ENCODE peak calls at places on chromosomes 7 and 10, in five cellular contexts. J, Y, A, X and M are unnamed samples.

GRCh38 chr7:19404912-19405329 is 259.7 kb upstream of the FERD3L start:
- DNase-seq in Y (peak), J (no peak), X (peak), A (no peak), M (no peak)

GRCh38 chr10:118501637-118502440 is 93.6 kb downstream of the PRLHR start:
- DNase-seq in J (no peak), Y (peak), X (no peak), A (no peak), M (no peak)

GRCh38 chr7:107212719-107213118 is 43.9 kb downstream of the HBP1 start:
- DNase-seq in A (no peak), X (no peak), J (no peak), Y (no peak), M (no peak)

GRCh38 chr7:37908221-37908788 is 8.3 kb downstream of the SFRP4 start:
- DNase-seq in J (no peak), Y (peak), X (no peak), A (no peak), M (no peak)

GRCh38 chr10:112584276-112584675 is 137.3 kb downstream of the VTI1A start:
- DNase-seq in J (no peak), X (no peak), Y (peak), A (no peak), M (no peak)

GRCh38 chr10:26860026-26860541 is 674 bp downstream of the ABI1 start:
- DNase-seq in X (peak), A (peak), J (peak), Y (peak), M (peak)

GRCh38 chr10:23070819-23071218 is 24.6 kb upstream of the MSRB2 start:
- DNase-seq in J (no peak), Y (no peak), X (no peak), A (no peak), M (no peak)

GRCh38 chr7:55536619-55537457 is 35.5 kb downstream of the VOPP1 start:
- DNase-seq in A (no peak), J (no peak), X (no peak), Y (no peak), M (no peak)

GRCh38 chr7:116776610-116777289 is 85.6 kb upstream of the CAPZA2 start:
- DNase-seq in X (peak), Y (peak), A (no peak), J (no peak), M (no peak)

GRCh38 chr7:157412021-157412443 is 75.2 kb downstream of the DNAJB6 start:
- DNase-seq in A (no peak), X (no peak), J (no peak), Y (peak), M (no peak)

GRCh38 chr10:14671383-14671782 is 103.3 kb downstream of the FAM107B start:
- DNase-seq in A (no peak), X (no peak), Y (peak), J (no peak), M (peak)

GRCh38 chr10:43694526-43694925 is 45.8 kb upstream of the ZNF32 start:
- DNase-seq in A (no peak), X (no peak), J (no peak), Y (no peak), M (no peak)

GRCh38 chr10:77497748-77498147 is 139.9 kb downstream of the KCNMA1 start:
- DNase-seq in Y (no peak), J (no peak), X (no peak), A (no peak), M (no peak)

GRCh38 chr10:80471715-80472233 is 17.7 kb downstream of the TSPAN14 start:
- DNase-seq in A (no peak), X (no peak), Y (no peak), J (no peak), M (no peak)

GRCh38 chr10:15877836-15878576 is 17.7 kb upstream of the MINDY3 start:
- DNase-seq in A (no peak), J (no peak), Y (no peak), X (no peak), M (no peak)

GRCh38 chr7:33750177-33750576 is 155.2 kb upstream of the BMPER start:
- DNase-seq in X (no peak), Y (peak), J (no peak), A (no peak), M (no peak)

GRCh38 chr7:17651926-17652385 is 288.3 kb downstream of the SNX13 start:
- DNase-seq in Y (peak), A (peak), J (no peak), X (no peak), M (peak)

GRCh38 chr10:103895458-103896186 is 22.4 kb downstream of the STN1 start:
- DNase-seq in A (peak), J (no peak), X (no peak), Y (peak), M (no peak)

GRCh38 chr10:17227367-17228080 is 517 bp upstream of the VIM start:
- DNase-seq in X (peak), Y (peak), J (no peak), A (no peak), M (no peak)

GRCh38 chr7:118245267-118246040 is 20.9 kb downstream of the ANKRD7 start:
- DNase-seq in Y (peak), X (peak), A (no peak), J (no peak), M (no peak)

GRCh38 chr10:59323036-59323459 is 39.3 kb downstream of the FAM13C start:
- DNase-seq in J (no peak), A (no peak), Y (no peak), X (no peak), M (no peak)

GRCh38 chr10:78691301-78692030 is 377.3 kb upstream of the ZMIZ1 start:
- DNase-seq in X (no peak), Y (no peak), A (no peak), J (no peak), M (no peak)
- H3K27ac ChIP-seq in X (no peak), Y (no peak), A (no peak), J (no peak), M (no peak)

GRCh38 chr10:7818295-7819125 is at the start of gene TAF3:
- DNase-seq in A (peak), X (peak), Y (peak), J (peak), M (peak)
- H3K27ac ChIP-seq in A (peak), X (peak), Y (no peak), J (peak), M (peak)

GRCh38 chr7:142348921-142349401 is 91.1 kb upstream of the PRSS58 start:
- DNase-seq in J (no peak), Y (no peak), X (no peak), A (no peak), M (no peak)

GRCh38 chr7:142345817-142346216 is 88.0 kb upstream of the PRSS58 start:
- DNase-seq in X (no peak), A (no peak), J (no peak), Y (no peak), M (no peak)

GRCh38 chr7:142348100-142348499 is 90.2 kb upstream of the PRSS58 start:
- DNase-seq in X (no peak), A (no peak), Y (no peak), J (no peak), M (no peak)

GRCh38 chr7:142349670-142350405 is 92.0 kb upstream of the PRSS58 start:
- DNase-seq in Y (no peak), X (no peak), A (no peak), J (no peak), M (no peak)

GRCh38 chr7:142347091-142347490 is 89.2 kb upstream of the PRSS58 start:
- DNase-seq in X (no peak), A (no peak), Y (no peak), J (no peak), M (no peak)
- H3K27ac ChIP-seq in X (no peak), A (no peak), Y (no peak), J (no peak), M (no peak)

GRCh38 chr7:3895341-3895740 is 594.3 kb downstream of the SDK1 start:
- DNase-seq in Y (no peak), X (no peak), A (no peak), J (no peak), M (no peak)
- H3K27ac ChIP-seq in Y (no peak), X (no peak), A (no peak), J (no peak), M (no peak)

GRCh38 chr7:105102557-105103352 is 88.8 kb downstream of the KMT2E start:
- DNase-seq in J (no peak), Y (no peak), X (no peak), A (no peak), M (no peak)
- H3K27ac ChIP-seq in J (no peak), Y (no peak), X (no peak), A (no peak), M (no peak)

GRCh38 chr7:36796850-36797618 is 72.7 kb upstream of the AOAH start:
- DNase-seq in Y (no peak), J (no peak), X (no peak), A (no peak), M (no peak)
- H3K27ac ChIP-seq in Y (no peak), J (no peak), X (no peak), A (no peak), M (no peak)

GRCh38 chr10:114708084-114708483 is 50.0 kb upstream of the ABLIM1 start:
- DNase-seq in X (no peak), Y (no peak), J (no peak), A (no peak), M (no peak)

GRCh38 chr10:114709966-114710365 is 51.9 kb upstream of the ABLIM1 start:
- DNase-seq in Y (peak), A (no peak), J (no peak), X (no peak), M (no peak)

GRCh38 chr10:114706458-114707055 is 48.5 kb upstream of the ABLIM1 start:
- DNase-seq in X (no peak), J (no peak), A (no peak), Y (peak), M (no peak)

GRCh38 chr10:114711487-114712250 is 53.6 kb upstream of the ABLIM1 start:
- DNase-seq in A (no peak), Y (no peak), X (no peak), J (no peak), M (no peak)

GRCh38 chr10:114708717-114709352 is 50.8 kb upstream of the ABLIM1 start:
- DNase-seq in X (peak), A (no peak), Y (peak), J (no peak), M (no peak)
- H3K27ac ChIP-seq in X (no peak), A (no peak), Y (no peak), J (no peak), M (no peak)

DNA sequence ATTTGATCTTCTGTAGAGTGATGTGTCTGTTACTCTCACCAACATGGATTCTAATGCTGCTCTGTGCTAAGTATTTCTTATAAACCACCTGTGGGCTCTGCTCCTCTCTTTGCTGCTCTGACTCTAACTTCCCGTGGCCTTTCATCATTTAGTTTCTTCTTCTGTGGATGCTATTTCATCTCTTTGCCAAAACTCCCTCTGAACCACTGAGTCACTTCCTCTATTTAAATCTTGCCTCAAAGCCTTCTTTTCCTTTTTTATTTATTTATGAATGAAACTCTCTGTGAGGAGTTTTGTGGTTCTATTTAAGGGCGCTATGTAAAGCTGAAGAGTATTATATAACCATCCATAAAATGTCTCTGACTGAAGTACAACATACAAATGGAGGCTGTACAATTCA is 538.5 kb downstream of the SUGCT start:
- DNase-seq in J (no peak), Y (peak), X (peak), A (no peak), M (no peak)
- H3K27ac ChIP-seq in J (no peak), Y (peak), X (peak), A (no peak), M (no peak)

GRCh38 chr10:66833023-66833422 is 92.8 kb upstream of the LRRTM3 start:
- DNase-seq in X (no peak), J (no peak), A (no peak), Y (no peak), M (no peak)
- H3K27ac ChIP-seq in X (no peak), J (no peak), A (no peak), Y (no peak), M (no peak)